ENCODE peak calls at places on chromosomes 16 and 17, in four cellular contexts. P is GOT3, U is AG08396, X is NCI-H2081. J is an unnamed sample.

GRCh38 chr17:15892679-15893332 is 52.1 kb upstream of the ADORA2B start:
- DNase-seq in X (no peak), U (no peak), P (no peak), J (no peak)

GRCh38 chr16:51161440-51162195 is 10.5 kb upstream of the SALL1 start:
- DNase-seq in U (no peak), P (no peak), X (no peak), J (no peak)

GRCh38 chr16:49462356-49462988 is 88.9 kb downstream of the C16orf78 start:
- DNase-seq in X (no peak), P (no peak), U (no peak), J (no peak)

GRCh38 chr17:7460850-7461660 is 16.2 kb downstream of the CHRNB1 start:
- DNase-seq in U (no peak), X (no peak), P (no peak), J (no peak)

GRCh38 chr17:4541328-4542002 is 13.7 kb downstream of the MYBBP1A start:
- DNase-seq in P (no peak), U (no peak), X (no peak), J (no peak)

GRCh38 chr16:11737678-11738077 is 5.0 kb downstream of the TXNDC11 start:
- DNase-seq in U (no peak), P (no peak), X (no peak), J (no peak)

GRCh38 chr16:1331712-1332617 is 1.5 kb upstream of the BAIAP3 start:
- DNase-seq in X (peak), P (no peak), U (peak), J (peak)

GRCh38 chr17:44071198-44071520 is 624 bp downstream of the G6PC3 start:
- DNase-seq in P (no peak), U (no peak), X (no peak), J (no peak)

GRCh38 chr16:74480150-74481029 is 59.1 kb upstream of the CLEC18B start:
- DNase-seq in U (peak), P (no peak), X (no peak), J (no peak)

GRCh38 chr16:1068451-1068850 is 4.1 kb upstream of the SSTR5 start:
- DNase-seq in P (no peak), X (no peak), U (no peak), J (no peak)

GRCh38 chr16:12458591-12459400 is 344.9 kb downstream of the CPPED1 start:
- DNase-seq in P (no peak), U (no peak), X (no peak), J (no peak)

GRCh38 chr16:48003226-48003907 is 152.4 kb downstream of the ABCC12 start:
- DNase-seq in P (no peak), X (no peak), U (no peak), J (no peak)

GRCh38 chr17:37301288-37301687 is 74.5 kb upstream of the C17orf78 start:
- DNase-seq in P (no peak), U (peak), X (no peak), J (no peak)

GRCh38 chr17:83053021-83053778 is 26.2 kb upstream of the METRNL start:
- DNase-seq in U (no peak), X (no peak), P (no peak), J (no peak)

GRCh38 chr17:57876023-57876865 is 26.4 kb upstream of the MRPS23 start:
- DNase-seq in X (no peak), U (no peak), P (no peak), J (no peak)

GRCh38 chr17:43591750-43592562 is 45.8 kb upstream of the ETV4 start:
- DNase-seq in U (peak), X (no peak), P (peak), J (no peak)

GRCh38 chr16:57801098-57801855 is 1.0 kb downstream of the KIFC3 start:
- DNase-seq in X (no peak), U (peak), P (no peak), J (peak)

GRCh38 chr16:89365044-89365467 is 125.3 kb downstream of the ANKRD11 start:
- DNase-seq in P (no peak), U (peak), X (no peak), J (no peak)

GRCh38 chr17:81711814-81712467 is at the start of gene SLC25A10:
- DNase-seq in U (peak), X (peak), P (peak), J (peak)

J was measured in SW 1271.